ENCODE peak calls at places on chromosomes 3 and 15, in five cellular contexts. A is hepatocyte, O is fibroblast of lung, K is OCI-LY7, U is PC-3. G is an unnamed sample.

GRCh38 chr15:61892140-61892539 is 168.1 kb downstream of the VPS13C start:
- DNase-seq in A (no peak), O (no peak), K (no peak), U (no peak), G (no peak)

GRCh38 chr15:65115086-65115485 is at the start of gene UBAP1L:
- DNase-seq in A (no peak), O (no peak), K (no peak), U (no peak), G (no peak)

GRCh38 chr3:30443756-30444673 is 162.4 kb upstream of the TGFBR2 start:
- DNase-seq in A (no peak), O (peak; percentile 85), K (no peak), U (no peak), G (peak; percentile 31)

GRCh38 chr3:42180901-42181300 is 85.1 kb downstream of the CCK start:
- DNase-seq in A (no peak), O (no peak), K (no peak), U (peak; percentile 40), G (no peak)

GRCh38 chr3:136802481-136802996 is 16.4 kb upstream of the SLC35G2 start:
- DNase-seq in A (no peak), O (peak; percentile 52), K (no peak), U (peak; percentile 12), G (peak; percentile 60)

GRCh38 chr3:122305818-122306621 is 19.0 kb upstream of the CSTA start:
- DNase-seq in A (peak; percentile 56), O (peak; percentile 11), K (peak; percentile 25), U (peak; percentile 73), G (no peak)

GRCh38 chr3:138332472-138333073 is 2.9 kb upstream of the NME9 start:
- DNase-seq in A (peak; percentile 26), O (peak; percentile 36), K (peak; percentile 50), U (peak; percentile 51), G (peak; percentile 29)

GRCh38 chr15:76982756-76983155 is 12.2 kb upstream of the PSTPIP1 start:
- DNase-seq in A (no peak), O (no peak), K (no peak), U (no peak), G (no peak)

GRCh38 chr3:188468672-188469071 is 314.7 kb downstream of the LPP start:
- DNase-seq in A (no peak), O (peak; percentile 63), K (no peak), U (no peak), G (no peak)

GRCh38 chr3:122774564-122774963 is 19.1 kb downstream of the HSPBAP1 start:
- DNase-seq in A (no peak), O (peak; percentile 68), K (no peak), U (no peak), G (no peak)

GRCh38 chr15:79179108-79179561 is 88.6 kb upstream of the RASGRF1 start:
- DNase-seq in A (peak; percentile 89), O (peak; percentile 51), K (no peak), U (peak; percentile 94), G (peak; percentile 15)

GRCh38 chr3:125165189-125165947 is 47.2 kb downstream of the SLC12A8 start:
- DNase-seq in A (peak; percentile 41), O (peak; percentile 40), K (peak; percentile 15), U (peak; percentile 3), G (peak; percentile 53)

GRCh38 chr3:112579697-112580096 is 17.9 kb downstream of the SLC35A5 start:
- DNase-seq in A (no peak), O (peak; percentile 44), K (no peak), U (no peak), G (peak; percentile 24)

GRCh38 chr15:52789008-52789600 is 1.0 kb downstream of the ONECUT1 start:
- DNase-seq in A (no peak), O (no peak), K (no peak), U (no peak), G (no peak)

GRCh38 chr15:74046275-74046674 is 36.1 kb downstream of the GOLGA6A start:
- DNase-seq in A (no peak), O (no peak), K (no peak), U (no peak), G (no peak)

GRCh38 chr3:122942937-122943827 is 84.4 kb downstream of the SEMA5B start:
- DNase-seq in A (peak; percentile 82), O (peak; percentile 39), K (peak; percentile 36), U (peak; percentile 84), G (peak; percentile 17)

DNA sequence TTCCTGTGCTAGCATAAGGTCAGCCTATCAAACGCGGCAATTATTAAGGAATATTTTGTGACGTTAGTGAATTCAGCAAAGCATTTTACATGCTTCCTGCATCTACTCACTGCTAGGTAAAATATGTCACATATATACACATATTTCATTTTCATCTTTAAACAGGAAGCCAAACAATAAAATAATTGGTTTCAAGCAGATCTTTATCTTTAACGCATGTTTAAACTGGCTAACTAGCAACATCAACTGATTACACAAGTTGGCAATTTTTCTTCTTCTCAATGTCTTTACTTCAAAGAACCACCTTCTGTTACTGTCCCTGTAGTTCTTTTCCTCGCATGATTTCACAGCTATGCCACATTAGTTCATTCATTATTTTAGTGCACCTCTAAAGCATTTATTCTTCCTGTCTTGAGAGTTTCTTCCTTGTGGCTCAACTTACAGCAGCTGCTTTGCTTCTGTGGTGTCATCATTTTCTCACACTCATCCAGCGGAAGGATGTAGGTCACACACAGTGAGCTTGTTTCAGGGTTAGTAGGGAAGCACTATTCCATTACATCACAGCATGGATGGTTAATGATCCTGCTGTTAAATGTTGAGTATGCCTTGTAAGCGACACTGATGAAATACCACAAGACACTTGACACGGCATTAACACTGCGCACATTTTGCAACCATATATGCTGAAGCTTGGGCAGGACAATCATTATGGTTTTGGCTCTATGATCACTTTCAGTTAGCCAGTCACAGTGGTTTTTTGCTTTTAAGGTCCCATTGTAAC is 2.3 kb upstream of the BCHE start:
- DNase-seq in A (no peak), O (peak; percentile 38), K (no peak), U (no peak), G (no peak)
- H2AFZ ChIP-seq in A (no peak overlapping the region), O (no peak overlapping the region), K (no peak overlapping the region), U (no peak overlapping the region), G (no peak overlapping the region)

GRCh38 chr15:63528138-63528659 is 23.8 kb downstream of the USP3 start:
- DNase-seq in A (no peak), O (peak; percentile 44), K (no peak), U (no peak), G (no peak)

GRCh38 chr15:63530762-63531299 is 26.4 kb downstream of the USP3 start:
- DNase-seq in A (no peak), O (no peak), K (no peak), U (no peak), G (no peak)

GRCh38 chr15:63530235-63530634 is 25.8 kb downstream of the USP3 start:
- DNase-seq in A (no peak), O (no peak), K (no peak), U (no peak), G (no peak)

GRCh38 chr15:63532307-63532744 is 27.9 kb downstream of the USP3 start:
- DNase-seq in A (no peak), O (no peak), K (no peak), U (peak; percentile 52), G (no peak)

GRCh38 chr15:63531586-63531985 is 27.2 kb downstream of the USP3 start:
- DNase-seq in A (no peak), O (no peak), K (no peak), U (no peak), G (no peak)
- H2AFZ ChIP-seq in A (no peak overlapping the region), O (no peak overlapping the region), K (no peak overlapping the region), U (no peak overlapping the region), G (no peak overlapping the region)

DNA sequence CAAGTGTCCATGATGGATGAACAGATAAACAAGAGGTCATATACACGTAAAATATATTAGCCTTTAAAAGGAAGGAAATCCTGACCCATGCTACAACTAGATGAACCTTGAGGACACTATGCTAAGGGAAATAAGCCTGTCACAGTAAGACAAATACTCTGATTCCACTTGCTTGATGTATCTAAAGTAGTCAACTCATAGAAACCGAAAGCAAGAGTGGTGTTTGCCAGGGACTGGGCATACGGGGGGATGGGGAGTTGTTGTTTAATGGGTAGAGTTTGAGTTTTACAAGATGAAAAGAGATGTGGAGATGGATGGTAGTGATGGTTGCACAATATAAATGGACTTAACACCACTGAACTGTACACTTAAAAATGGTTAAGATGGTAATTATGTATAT is 65.4 kb downstream of the C3orf70 start:
- DNase-seq in A (no peak), O (no peak), K (no peak), U (no peak), G (no peak)
- H2AFZ ChIP-seq in A (no peak overlapping the region), O (no peak overlapping the region), K (no peak overlapping the region), U (no peak overlapping the region), G (no peak overlapping the region)

GRCh38 chr3:127717357-127718243 is 44.8 kb downstream of the ABTB1 start:
- DNase-seq in A (no peak), O (no peak), K (no peak), U (no peak), G (no peak)
- H2AFZ ChIP-seq in A (no peak overlapping the region), O (no peak overlapping the region), K (no peak overlapping the region), U (no peak overlapping the region), G (no peak overlapping the region)

GRCh38 chr3:58544546-58544945 is 7.6 kb upstream of the ACOX2 start:
- DNase-seq in A (no peak), O (peak; percentile 63), K (no peak), U (no peak), G (no peak)
- H2AFZ ChIP-seq in A (no peak overlapping the region), O (no peak overlapping the region), K (no peak overlapping the region), U (no peak overlapping the region), G (no peak overlapping the region)

GRCh38 chr15:43198992-43199391 is 13.8 kb downstream of the CCNDBP1 start:
- DNase-seq in A (no peak), O (no peak), K (no peak), U (no peak), G (no peak)

GRCh38 chr15:43194775-43195174 is 9.6 kb downstream of the CCNDBP1 start:
- DNase-seq in A (no peak), O (no peak), K (no peak), U (no peak), G (no peak)

GRCh38 chr15:43204016-43204901 is 16.6 kb downstream of the EPB42 start:
- DNase-seq in A (peak; percentile 72), O (peak; percentile 65), K (peak; percentile 62), U (peak; percentile 73), G (peak; percentile 67)

GRCh38 chr15:43196760-43197548 is 11.8 kb downstream of the CCNDBP1 start:
- DNase-seq in A (no peak), O (no peak), K (no peak), U (no peak), G (no peak)

GRCh38 chr15:43199945-43200488 is 14.8 kb downstream of the CCNDBP1 start:
- DNase-seq in A (no peak), O (no peak), K (no peak), U (no peak), G (no peak)
- H2AFZ ChIP-seq in A (no peak overlapping the region), O (no peak overlapping the region), K (no peak overlapping the region), U (no peak overlapping the region), G (no peak overlapping the region)

GRCh38 chr15:58506787-58507671 is 75.2 kb downstream of the LIPC start:
- DNase-seq in A (no peak), O (no peak), K (no peak), U (no peak), G (no peak)
- H2AFZ ChIP-seq in A (no peak overlapping the region), O (no peak overlapping the region), K (no peak overlapping the region), U (no peak overlapping the region), G (no peak overlapping the region)